ENCODE peak calls at places on chromosomes 11 and 22, in eight cellular contexts. One of them, this sample, is unnamed.

GRCh38 chr11:119624102-119624615 is 104.8 kb downstream of the NECTIN1 start:
- DNase-seq in neural crest cell: no peak
- DNase-seq in GM12891: peak; percentile 73
- DNase-seq in CD8-positive, alpha-beta memory T cell: no peak
- DNase-seq in stimulated activated CD4-positive, alpha-beta T cell treated with anti-CD3 and anti-CD28 coated beads, Interleukin-2, amount 100 ng/mL, for 48 hours: no peak
- DNase-seq in A172: no peak
- DNase-seq in HuH-7: peak; percentile 77
- DNase-seq in body of pancreas: no peak
- DNase-seq in this sample: no peak

GRCh38 chr11:2732940-2733628 is 33.3 kb upstream of the KCNQ1OT1 start:
- DNase-seq in neural crest cell: no peak
- DNase-seq in GM12891: no peak
- DNase-seq in CD8-positive, alpha-beta memory T cell: no peak
- DNase-seq in stimulated activated CD4-positive, alpha-beta T cell treated with anti-CD3 and anti-CD28 coated beads, Interleukin-2, amount 100 ng/mL, for 48 hours: no peak
- DNase-seq in A172: no peak
- DNase-seq in HuH-7: no peak
- DNase-seq in body of pancreas: no peak
- DNase-seq in this sample: no peak

GRCh38 chr11:13717331-13717730 is 48.9 kb downstream of the FAR1 start:
- DNase-seq in neural crest cell: no peak
- DNase-seq in GM12891: no peak
- DNase-seq in CD8-positive, alpha-beta memory T cell: no peak
- DNase-seq in stimulated activated CD4-positive, alpha-beta T cell treated with anti-CD3 and anti-CD28 coated beads, Interleukin-2, amount 100 ng/mL, for 48 hours: no peak
- DNase-seq in A172: peak; percentile 83
- DNase-seq in HuH-7: no peak
- DNase-seq in body of pancreas: no peak
- DNase-seq in this sample: no peak

GRCh38 chr11:35160902-35161585 is 22.1 kb downstream of the CD44 start:
- DNase-seq in neural crest cell: no peak
- DNase-seq in GM12891: no peak
- DNase-seq in CD8-positive, alpha-beta memory T cell: no peak
- DNase-seq in stimulated activated CD4-positive, alpha-beta T cell treated with anti-CD3 and anti-CD28 coated beads, Interleukin-2, amount 100 ng/mL, for 48 hours: no peak
- DNase-seq in A172: no peak
- DNase-seq in HuH-7: no peak
- DNase-seq in body of pancreas: no peak
- DNase-seq in this sample: no peak

GRCh38 chr11:67020949-67021348 is 2.0 kb upstream of the SYT12 start:
- DNase-seq in neural crest cell: no peak
- DNase-seq in GM12891: no peak
- DNase-seq in CD8-positive, alpha-beta memory T cell: no peak
- DNase-seq in stimulated activated CD4-positive, alpha-beta T cell treated with anti-CD3 and anti-CD28 coated beads, Interleukin-2, amount 100 ng/mL, for 48 hours: no peak
- DNase-seq in A172: no peak
- DNase-seq in HuH-7: no peak
- DNase-seq in body of pancreas: no peak
- DNase-seq in this sample: no peak

GRCh38 chr22:42376721-42377177 is 55.5 kb downstream of the NFAM1 start:
- DNase-seq in neural crest cell: peak; percentile 48
- DNase-seq in GM12891: no peak
- DNase-seq in CD8-positive, alpha-beta memory T cell: no peak
- DNase-seq in stimulated activated CD4-positive, alpha-beta T cell treated with anti-CD3 and anti-CD28 coated beads, Interleukin-2, amount 100 ng/mL, for 48 hours: no peak
- DNase-seq in A172: no peak
- DNase-seq in HuH-7: peak; percentile 66
- DNase-seq in body of pancreas: peak; percentile 28
- DNase-seq in this sample: peak; percentile 75

GRCh38 chr11:94036096-94036495 is 14.9 kb downstream of the HEPHL1 start:
- DNase-seq in neural crest cell: no peak
- DNase-seq in GM12891: no peak
- DNase-seq in CD8-positive, alpha-beta memory T cell: no peak
- DNase-seq in stimulated activated CD4-positive, alpha-beta T cell treated with anti-CD3 and anti-CD28 coated beads, Interleukin-2, amount 100 ng/mL, for 48 hours: no peak
- DNase-seq in A172: no peak
- DNase-seq in HuH-7: no peak
- DNase-seq in body of pancreas: no peak
- DNase-seq in this sample: no peak

GRCh38 chr11:123183391-123184099 is 11.5 kb downstream of the CLMP start:
- DNase-seq in neural crest cell: no peak
- DNase-seq in GM12891: no peak
- DNase-seq in CD8-positive, alpha-beta memory T cell: no peak
- DNase-seq in stimulated activated CD4-positive, alpha-beta T cell treated with anti-CD3 and anti-CD28 coated beads, Interleukin-2, amount 100 ng/mL, for 48 hours: no peak
- DNase-seq in A172: peak; percentile 55
- DNase-seq in HuH-7: no peak
- DNase-seq in body of pancreas: no peak
- DNase-seq in this sample: no peak

GRCh38 chr11:88555829-88556202 is 218.3 kb upstream of the CTSC start:
- DNase-seq in neural crest cell: no peak
- DNase-seq in GM12891: no peak
- DNase-seq in CD8-positive, alpha-beta memory T cell: no peak
- DNase-seq in stimulated activated CD4-positive, alpha-beta T cell treated with anti-CD3 and anti-CD28 coated beads, Interleukin-2, amount 100 ng/mL, for 48 hours: no peak
- DNase-seq in A172: no peak
- DNase-seq in HuH-7: no peak
- DNase-seq in body of pancreas: no peak
- DNase-seq in this sample: no peak

GRCh38 chr11:114295676-114296081 is 520 bp upstream of the NNMT start:
- DNase-seq in neural crest cell: no peak
- DNase-seq in GM12891: no peak
- DNase-seq in CD8-positive, alpha-beta memory T cell: no peak
- DNase-seq in stimulated activated CD4-positive, alpha-beta T cell treated with anti-CD3 and anti-CD28 coated beads, Interleukin-2, amount 100 ng/mL, for 48 hours: no peak
- DNase-seq in A172: no peak
- DNase-seq in HuH-7: no peak
- DNase-seq in body of pancreas: no peak
- DNase-seq in this sample: no peak

GRCh38 chr11:76793391-76793811 is 10.2 kb downstream of the TSKU start:
- DNase-seq in neural crest cell: no peak
- DNase-seq in GM12891: no peak
- DNase-seq in CD8-positive, alpha-beta memory T cell: no peak
- DNase-seq in stimulated activated CD4-positive, alpha-beta T cell treated with anti-CD3 and anti-CD28 coated beads, Interleukin-2, amount 100 ng/mL, for 48 hours: no peak
- DNase-seq in A172: no peak
- DNase-seq in HuH-7: no peak
- DNase-seq in body of pancreas: no peak
- DNase-seq in this sample: no peak

GRCh38 chr11:99117603-99118002 is 96.9 kb downstream of the CNTN5 start:
- DNase-seq in neural crest cell: no peak
- DNase-seq in GM12891: no peak
- DNase-seq in CD8-positive, alpha-beta memory T cell: no peak
- DNase-seq in stimulated activated CD4-positive, alpha-beta T cell treated with anti-CD3 and anti-CD28 coated beads, Interleukin-2, amount 100 ng/mL, for 48 hours: no peak
- DNase-seq in A172: no peak
- DNase-seq in HuH-7: no peak
- DNase-seq in body of pancreas: no peak
- DNase-seq in this sample: no peak

GRCh38 chr11:84969103-84969502 is 658.0 kb downstream of the DLG2 start:
- DNase-seq in neural crest cell: no peak
- DNase-seq in GM12891: no peak
- DNase-seq in CD8-positive, alpha-beta memory T cell: no peak
- DNase-seq in stimulated activated CD4-positive, alpha-beta T cell treated with anti-CD3 and anti-CD28 coated beads, Interleukin-2, amount 100 ng/mL, for 48 hours: no peak
- DNase-seq in A172: peak; percentile 8
- DNase-seq in HuH-7: no peak
- DNase-seq in body of pancreas: no peak
- DNase-seq in this sample: no peak

GRCh38 chr22:31048570-31048969 is 32.5 kb upstream of the SMTN start:
- DNase-seq in neural crest cell: no peak
- DNase-seq in GM12891: no peak
- DNase-seq in CD8-positive, alpha-beta memory T cell: no peak
- DNase-seq in stimulated activated CD4-positive, alpha-beta T cell treated with anti-CD3 and anti-CD28 coated beads, Interleukin-2, amount 100 ng/mL, for 48 hours: no peak
- DNase-seq in A172: no peak
- DNase-seq in HuH-7: no peak
- DNase-seq in body of pancreas: no peak
- DNase-seq in this sample: no peak

GRCh38 chr22:22735695-22736611 is 91.5 kb downstream of the GGTLC2 start:
- DNase-seq in neural crest cell: no peak
- DNase-seq in GM12891: no peak
- DNase-seq in CD8-positive, alpha-beta memory T cell: no peak
- DNase-seq in stimulated activated CD4-positive, alpha-beta T cell treated with anti-CD3 and anti-CD28 coated beads, Interleukin-2, amount 100 ng/mL, for 48 hours: no peak
- DNase-seq in A172: no peak
- DNase-seq in HuH-7: no peak
- DNase-seq in body of pancreas: no peak
- DNase-seq in this sample: no peak

GRCh38 chr11:6637871-6638270 is 17.7 kb downstream of the DCHS1 start:
- DNase-seq in neural crest cell: no peak
- DNase-seq in GM12891: no peak
- DNase-seq in CD8-positive, alpha-beta memory T cell: no peak
- DNase-seq in stimulated activated CD4-positive, alpha-beta T cell treated with anti-CD3 and anti-CD28 coated beads, Interleukin-2, amount 100 ng/mL, for 48 hours: no peak
- DNase-seq in A172: peak; percentile 55
- DNase-seq in HuH-7: no peak
- DNase-seq in body of pancreas: no peak
- DNase-seq in this sample: no peak

GRCh38 chr22:27438271-27438980 is 363.1 kb downstream of the MN1 start:
- DNase-seq in neural crest cell: no peak
- DNase-seq in GM12891: no peak
- DNase-seq in CD8-positive, alpha-beta memory T cell: no peak
- DNase-seq in stimulated activated CD4-positive, alpha-beta T cell treated with anti-CD3 and anti-CD28 coated beads, Interleukin-2, amount 100 ng/mL, for 48 hours: no peak
- DNase-seq in A172: no peak
- DNase-seq in HuH-7: no peak
- DNase-seq in body of pancreas: peak; percentile 44
- DNase-seq in this sample: peak; percentile 41

GRCh38 chr11:36441610-36442208 is 68.4 kb downstream of the TRAF6 start:
- DNase-seq in neural crest cell: no peak
- DNase-seq in GM12891: no peak
- DNase-seq in CD8-positive, alpha-beta memory T cell: no peak
- DNase-seq in stimulated activated CD4-positive, alpha-beta T cell treated with anti-CD3 and anti-CD28 coated beads, Interleukin-2, amount 100 ng/mL, for 48 hours: no peak
- DNase-seq in A172: no peak
- DNase-seq in HuH-7: no peak
- DNase-seq in body of pancreas: no peak
- DNase-seq in this sample: no peak

GRCh38 chr11:111512296-111513239 is at the start of gene BTG4:
- DNase-seq in neural crest cell: peak; percentile 26
- DNase-seq in GM12891: peak; percentile 35
- DNase-seq in CD8-positive, alpha-beta memory T cell: no peak
- DNase-seq in stimulated activated CD4-positive, alpha-beta T cell treated with anti-CD3 and anti-CD28 coated beads, Interleukin-2, amount 100 ng/mL, for 48 hours: no peak
- DNase-seq in A172: no peak
- DNase-seq in HuH-7: peak; percentile 55
- DNase-seq in body of pancreas: no peak
- DNase-seq in this sample: peak; percentile 3

GRCh38 chr11:19980957-19981669 is 179.2 kb downstream of the DBX1 start:
- DNase-seq in neural crest cell: no peak
- DNase-seq in GM12891: no peak
- DNase-seq in CD8-positive, alpha-beta memory T cell: no peak
- DNase-seq in stimulated activated CD4-positive, alpha-beta T cell treated with anti-CD3 and anti-CD28 coated beads, Interleukin-2, amount 100 ng/mL, for 48 hours: no peak
- DNase-seq in A172: no peak
- DNase-seq in HuH-7: peak; percentile 30
- DNase-seq in body of pancreas: peak; percentile 28
- DNase-seq in this sample: no peak

GRCh38 chr11:61028135-61028729 is 56.8 kb downstream of the CD6 start:
- DNase-seq in neural crest cell: no peak
- DNase-seq in GM12891: no peak
- DNase-seq in CD8-positive, alpha-beta memory T cell: no peak
- DNase-seq in stimulated activated CD4-positive, alpha-beta T cell treated with anti-CD3 and anti-CD28 coated beads, Interleukin-2, amount 100 ng/mL, for 48 hours: peak; percentile 60
- DNase-seq in A172: no peak
- DNase-seq in HuH-7: no peak
- DNase-seq in body of pancreas: no peak
- DNase-seq in this sample: no peak

GRCh38 chr11:69449320-69450063 is 32.0 kb upstream of the LINC01488 start:
- DNase-seq in neural crest cell: peak; percentile 37
- DNase-seq in GM12891: no peak
- DNase-seq in CD8-positive, alpha-beta memory T cell: no peak
- DNase-seq in stimulated activated CD4-positive, alpha-beta T cell treated with anti-CD3 and anti-CD28 coated beads, Interleukin-2, amount 100 ng/mL, for 48 hours: no peak
- DNase-seq in A172: peak; percentile 92
- DNase-seq in HuH-7: no peak
- DNase-seq in body of pancreas: peak; percentile 38
- DNase-seq in this sample: no peak

GRCh38 chr11:77130763-77131513 is 2.9 kb downstream of the MYO7A start:
- DNase-seq in neural crest cell: no peak
- DNase-seq in GM12891: no peak
- DNase-seq in CD8-positive, alpha-beta memory T cell: no peak
- DNase-seq in stimulated activated CD4-positive, alpha-beta T cell treated with anti-CD3 and anti-CD28 coated beads, Interleukin-2, amount 100 ng/mL, for 48 hours: no peak
- DNase-seq in A172: peak; percentile 50
- DNase-seq in HuH-7: peak; percentile 46
- DNase-seq in body of pancreas: peak; percentile 53
- DNase-seq in this sample: no peak

GRCh38 chr11:66328036-66328306 is 8.3 kb downstream of the RIN1 start:
- DNase-seq in neural crest cell: no peak
- DNase-seq in GM12891: no peak
- DNase-seq in CD8-positive, alpha-beta memory T cell: peak; percentile 50
- DNase-seq in stimulated activated CD4-positive, alpha-beta T cell treated with anti-CD3 and anti-CD28 coated beads, Interleukin-2, amount 100 ng/mL, for 48 hours: no peak
- DNase-seq in A172: no peak
- DNase-seq in HuH-7: no peak
- DNase-seq in body of pancreas: no peak
- DNase-seq in this sample: no peak